ENCODE peak calls at places on chromosomes 12 and 14, in nine cellular contexts. One of them, this sample, is unnamed.

GRCh38 chr14:76904740-76905569 is 78.7 kb downstream of the LRRC74A start:
- DNase-seq in C1 segment of cervical spinal cord: peak
- DNase-seq in nucleus accumbens: no peak
- DNase-seq in GM03348: peak
- DNase-seq in stimulated activated CD4-positive, alpha-beta T cell treated with anti-CD3 and anti-CD28 coated beads, Interleukin-4, amount 100 ng/mL, for 4 hours: peak
- DNase-seq in T-helper 1 cell: peak
- DNase-seq in neural progenitor cell: no peak
- DNase-seq in Daoy: peak
- DNase-seq in posterior cingulate gyrus: no peak
- DNase-seq in this sample: peak

GRCh38 chr14:23095196-23096108 is at the start of gene C14orf119:
- DNase-seq in C1 segment of cervical spinal cord: no peak
- DNase-seq in nucleus accumbens: no peak
- DNase-seq in GM03348: peak
- DNase-seq in stimulated activated CD4-positive, alpha-beta T cell treated with anti-CD3 and anti-CD28 coated beads, Interleukin-4, amount 100 ng/mL, for 4 hours: peak
- DNase-seq in T-helper 1 cell: peak
- DNase-seq in neural progenitor cell: peak
- DNase-seq in Daoy: peak
- DNase-seq in posterior cingulate gyrus: peak
- DNase-seq in this sample: peak

GRCh38 chr14:70648374-70648773 is 6.7 kb downstream of the TTC9 start:
- DNase-seq in C1 segment of cervical spinal cord: no peak
- DNase-seq in nucleus accumbens: no peak
- DNase-seq in GM03348: no peak
- DNase-seq in stimulated activated CD4-positive, alpha-beta T cell treated with anti-CD3 and anti-CD28 coated beads, Interleukin-4, amount 100 ng/mL, for 4 hours: no peak
- DNase-seq in T-helper 1 cell: no peak
- DNase-seq in neural progenitor cell: no peak
- DNase-seq in Daoy: no peak
- DNase-seq in posterior cingulate gyrus: no peak
- DNase-seq in this sample: no peak

GRCh38 chr12:7501031-7501585 is 2.5 kb downstream of the CD163 start:
- DNase-seq in C1 segment of cervical spinal cord: no peak
- DNase-seq in nucleus accumbens: no peak
- DNase-seq in GM03348: no peak
- DNase-seq in stimulated activated CD4-positive, alpha-beta T cell treated with anti-CD3 and anti-CD28 coated beads, Interleukin-4, amount 100 ng/mL, for 4 hours: no peak
- DNase-seq in T-helper 1 cell: no peak
- DNase-seq in neural progenitor cell: no peak
- DNase-seq in Daoy: peak
- DNase-seq in posterior cingulate gyrus: no peak
- DNase-seq in this sample: no peak

GRCh38 chr14:23129759-23130316 is 10.8 kb upstream of the CEBPE start:
- DNase-seq in C1 segment of cervical spinal cord: no peak
- DNase-seq in nucleus accumbens: no peak
- DNase-seq in GM03348: no peak
- DNase-seq in stimulated activated CD4-positive, alpha-beta T cell treated with anti-CD3 and anti-CD28 coated beads, Interleukin-4, amount 100 ng/mL, for 4 hours: no peak
- DNase-seq in T-helper 1 cell: no peak
- DNase-seq in neural progenitor cell: no peak
- DNase-seq in Daoy: no peak
- DNase-seq in posterior cingulate gyrus: no peak
- DNase-seq in this sample: peak

GRCh38 chr14:91867316-91867988 is at the start of gene TC2N:
- DNase-seq in C1 segment of cervical spinal cord: no peak
- DNase-seq in nucleus accumbens: no peak
- DNase-seq in GM03348: no peak
- DNase-seq in stimulated activated CD4-positive, alpha-beta T cell treated with anti-CD3 and anti-CD28 coated beads, Interleukin-4, amount 100 ng/mL, for 4 hours: peak
- DNase-seq in T-helper 1 cell: peak
- DNase-seq in neural progenitor cell: no peak
- DNase-seq in Daoy: no peak
- DNase-seq in posterior cingulate gyrus: no peak
- DNase-seq in this sample: no peak

GRCh38 chr14:26531894-26532293 is 65.9 kb downstream of the NOVA1 start:
- DNase-seq in C1 segment of cervical spinal cord: no peak
- DNase-seq in nucleus accumbens: no peak
- DNase-seq in GM03348: no peak
- DNase-seq in stimulated activated CD4-positive, alpha-beta T cell treated with anti-CD3 and anti-CD28 coated beads, Interleukin-4, amount 100 ng/mL, for 4 hours: no peak
- DNase-seq in T-helper 1 cell: no peak
- DNase-seq in neural progenitor cell: no peak
- DNase-seq in Daoy: peak
- DNase-seq in posterior cingulate gyrus: no peak
- DNase-seq in this sample: peak

GRCh38 chr12:1122803-1123202 is 131.8 kb downstream of the ERC1 start:
- DNase-seq in C1 segment of cervical spinal cord: no peak
- DNase-seq in nucleus accumbens: no peak
- DNase-seq in GM03348: no peak
- DNase-seq in stimulated activated CD4-positive, alpha-beta T cell treated with anti-CD3 and anti-CD28 coated beads, Interleukin-4, amount 100 ng/mL, for 4 hours: peak
- DNase-seq in T-helper 1 cell: peak
- DNase-seq in neural progenitor cell: peak
- DNase-seq in Daoy: no peak
- DNase-seq in posterior cingulate gyrus: no peak
- DNase-seq in this sample: no peak

GRCh38 chr12:46480282-46480681 is 107.7 kb upstream of the SLC38A2 start:
- DNase-seq in C1 segment of cervical spinal cord: no peak
- DNase-seq in nucleus accumbens: no peak
- DNase-seq in GM03348: no peak
- DNase-seq in stimulated activated CD4-positive, alpha-beta T cell treated with anti-CD3 and anti-CD28 coated beads, Interleukin-4, amount 100 ng/mL, for 4 hours: no peak
- DNase-seq in T-helper 1 cell: no peak
- DNase-seq in neural progenitor cell: no peak
- DNase-seq in Daoy: no peak
- DNase-seq in posterior cingulate gyrus: no peak
- DNase-seq in this sample: no peak

GRCh38 chr14:64736271-64737131 is 32.3 kb downstream of the PLEKHG3 start:
- DNase-seq in C1 segment of cervical spinal cord: no peak
- DNase-seq in nucleus accumbens: no peak
- DNase-seq in GM03348: no peak
- DNase-seq in stimulated activated CD4-positive, alpha-beta T cell treated with anti-CD3 and anti-CD28 coated beads, Interleukin-4, amount 100 ng/mL, for 4 hours: no peak
- DNase-seq in T-helper 1 cell: no peak
- DNase-seq in neural progenitor cell: no peak
- DNase-seq in Daoy: no peak
- DNase-seq in posterior cingulate gyrus: peak
- DNase-seq in this sample: no peak

GRCh38 chr14:74290415-74290814 is 12.3 kb downstream of the ABCD4 start:
- DNase-seq in C1 segment of cervical spinal cord: no peak
- DNase-seq in nucleus accumbens: no peak
- DNase-seq in GM03348: peak
- DNase-seq in stimulated activated CD4-positive, alpha-beta T cell treated with anti-CD3 and anti-CD28 coated beads, Interleukin-4, amount 100 ng/mL, for 4 hours: no peak
- DNase-seq in T-helper 1 cell: no peak
- DNase-seq in neural progenitor cell: peak
- DNase-seq in Daoy: peak
- DNase-seq in posterior cingulate gyrus: no peak
- DNase-seq in this sample: peak

GRCh38 chr12:52539821-52540173 is 13.1 kb downstream of the KRT71 start:
- DNase-seq in C1 segment of cervical spinal cord: no peak
- DNase-seq in nucleus accumbens: no peak
- DNase-seq in GM03348: no peak
- DNase-seq in stimulated activated CD4-positive, alpha-beta T cell treated with anti-CD3 and anti-CD28 coated beads, Interleukin-4, amount 100 ng/mL, for 4 hours: no peak
- DNase-seq in T-helper 1 cell: no peak
- DNase-seq in neural progenitor cell: no peak
- DNase-seq in Daoy: no peak
- DNase-seq in posterior cingulate gyrus: no peak
- DNase-seq in this sample: no peak

GRCh38 chr12:2113501-2113912 is 60.7 kb downstream of the CACNA1C start:
- DNase-seq in C1 segment of cervical spinal cord: no peak
- DNase-seq in nucleus accumbens: no peak
- DNase-seq in GM03348: no peak
- DNase-seq in stimulated activated CD4-positive, alpha-beta T cell treated with anti-CD3 and anti-CD28 coated beads, Interleukin-4, amount 100 ng/mL, for 4 hours: no peak
- DNase-seq in T-helper 1 cell: no peak
- DNase-seq in neural progenitor cell: no peak
- DNase-seq in Daoy: no peak
- DNase-seq in posterior cingulate gyrus: no peak
- DNase-seq in this sample: no peak

GRCh38 chr14:32473476-32473875 is 144.4 kb downstream of the AKAP6 start:
- DNase-seq in C1 segment of cervical spinal cord: no peak
- DNase-seq in nucleus accumbens: no peak
- DNase-seq in GM03348: peak
- DNase-seq in stimulated activated CD4-positive, alpha-beta T cell treated with anti-CD3 and anti-CD28 coated beads, Interleukin-4, amount 100 ng/mL, for 4 hours: no peak
- DNase-seq in T-helper 1 cell: no peak
- DNase-seq in neural progenitor cell: no peak
- DNase-seq in Daoy: peak
- DNase-seq in posterior cingulate gyrus: no peak
- DNase-seq in this sample: peak

GRCh38 chr14:59482471-59483331 is 1.5 kb downstream of the L3HYPDH start:
- DNase-seq in C1 segment of cervical spinal cord: no peak
- DNase-seq in nucleus accumbens: no peak
- DNase-seq in GM03348: peak
- DNase-seq in stimulated activated CD4-positive, alpha-beta T cell treated with anti-CD3 and anti-CD28 coated beads, Interleukin-4, amount 100 ng/mL, for 4 hours: no peak
- DNase-seq in T-helper 1 cell: no peak
- DNase-seq in neural progenitor cell: no peak
- DNase-seq in Daoy: peak
- DNase-seq in posterior cingulate gyrus: no peak
- DNase-seq in this sample: peak

GRCh38 chr14:75221797-75222196 is 45.4 kb upstream of the TMED10 start:
- DNase-seq in C1 segment of cervical spinal cord: no peak
- DNase-seq in nucleus accumbens: no peak
- DNase-seq in GM03348: no peak
- DNase-seq in stimulated activated CD4-positive, alpha-beta T cell treated with anti-CD3 and anti-CD28 coated beads, Interleukin-4, amount 100 ng/mL, for 4 hours: no peak
- DNase-seq in T-helper 1 cell: no peak
- DNase-seq in neural progenitor cell: no peak
- DNase-seq in Daoy: no peak
- DNase-seq in posterior cingulate gyrus: no peak
- DNase-seq in this sample: no peak

GRCh38 chr14:59140441-59140840 is 48.0 kb upstream of the DAAM1 start:
- DNase-seq in C1 segment of cervical spinal cord: no peak
- DNase-seq in nucleus accumbens: no peak
- DNase-seq in GM03348: no peak
- DNase-seq in stimulated activated CD4-positive, alpha-beta T cell treated with anti-CD3 and anti-CD28 coated beads, Interleukin-4, amount 100 ng/mL, for 4 hours: no peak
- DNase-seq in T-helper 1 cell: no peak
- DNase-seq in neural progenitor cell: no peak
- DNase-seq in Daoy: no peak
- DNase-seq in posterior cingulate gyrus: no peak
- DNase-seq in this sample: no peak

GRCh38 chr12:69534389-69534822 is 50.9 kb upstream of the CCT2 start:
- DNase-seq in C1 segment of cervical spinal cord: peak
- DNase-seq in nucleus accumbens: no peak
- DNase-seq in GM03348: peak
- DNase-seq in stimulated activated CD4-positive, alpha-beta T cell treated with anti-CD3 and anti-CD28 coated beads, Interleukin-4, amount 100 ng/mL, for 4 hours: peak
- DNase-seq in T-helper 1 cell: no peak
- DNase-seq in neural progenitor cell: peak
- DNase-seq in Daoy: peak
- DNase-seq in posterior cingulate gyrus: no peak
- DNase-seq in this sample: peak

GRCh38 chr14:67557118-67557517 is 24.0 kb downstream of the PLEKHH1 start:
- DNase-seq in C1 segment of cervical spinal cord: no peak
- DNase-seq in nucleus accumbens: no peak
- DNase-seq in GM03348: no peak
- DNase-seq in stimulated activated CD4-positive, alpha-beta T cell treated with anti-CD3 and anti-CD28 coated beads, Interleukin-4, amount 100 ng/mL, for 4 hours: no peak
- DNase-seq in T-helper 1 cell: no peak
- DNase-seq in neural progenitor cell: no peak
- DNase-seq in Daoy: peak
- DNase-seq in posterior cingulate gyrus: no peak
- DNase-seq in this sample: no peak

GRCh38 chr12:92971869-92972524 is 42.9 kb upstream of the EEA1 start:
- DNase-seq in C1 segment of cervical spinal cord: no peak
- DNase-seq in nucleus accumbens: no peak
- DNase-seq in GM03348: peak
- DNase-seq in stimulated activated CD4-positive, alpha-beta T cell treated with anti-CD3 and anti-CD28 coated beads, Interleukin-4, amount 100 ng/mL, for 4 hours: no peak
- DNase-seq in T-helper 1 cell: no peak
- DNase-seq in neural progenitor cell: no peak
- DNase-seq in Daoy: peak
- DNase-seq in posterior cingulate gyrus: no peak
- DNase-seq in this sample: peak

GRCh38 chr12:27015730-27016076 is 1.5 kb upstream of the TM7SF3 start:
- DNase-seq in C1 segment of cervical spinal cord: no peak
- DNase-seq in nucleus accumbens: no peak
- DNase-seq in GM03348: peak
- DNase-seq in stimulated activated CD4-positive, alpha-beta T cell treated with anti-CD3 and anti-CD28 coated beads, Interleukin-4, amount 100 ng/mL, for 4 hours: no peak
- DNase-seq in T-helper 1 cell: no peak
- DNase-seq in neural progenitor cell: no peak
- DNase-seq in Daoy: no peak
- DNase-seq in posterior cingulate gyrus: no peak
- DNase-seq in this sample: peak

GRCh38 chr12:105382771-105383632 is 52.5 kb downstream of the C12orf75 start:
- DNase-seq in C1 segment of cervical spinal cord: no peak
- DNase-seq in nucleus accumbens: no peak
- DNase-seq in GM03348: peak
- DNase-seq in stimulated activated CD4-positive, alpha-beta T cell treated with anti-CD3 and anti-CD28 coated beads, Interleukin-4, amount 100 ng/mL, for 4 hours: no peak
- DNase-seq in T-helper 1 cell: no peak
- DNase-seq in neural progenitor cell: peak
- DNase-seq in Daoy: peak
- DNase-seq in posterior cingulate gyrus: no peak
- DNase-seq in this sample: peak

GRCh38 chr12:102675672-102676071 is 195.3 kb upstream of the IGF1 start:
- DNase-seq in C1 segment of cervical spinal cord: no peak
- DNase-seq in nucleus accumbens: no peak
- DNase-seq in GM03348: no peak
- DNase-seq in stimulated activated CD4-positive, alpha-beta T cell treated with anti-CD3 and anti-CD28 coated beads, Interleukin-4, amount 100 ng/mL, for 4 hours: no peak
- DNase-seq in T-helper 1 cell: no peak
- DNase-seq in neural progenitor cell: no peak
- DNase-seq in Daoy: peak
- DNase-seq in posterior cingulate gyrus: no peak
- DNase-seq in this sample: no peak

GRCh38 chr12:127650626-127651025 is 616.3 kb upstream of the TMEM132C start:
- DNase-seq in C1 segment of cervical spinal cord: no peak
- DNase-seq in nucleus accumbens: no peak
- DNase-seq in GM03348: peak
- DNase-seq in stimulated activated CD4-positive, alpha-beta T cell treated with anti-CD3 and anti-CD28 coated beads, Interleukin-4, amount 100 ng/mL, for 4 hours: no peak
- DNase-seq in T-helper 1 cell: no peak
- DNase-seq in neural progenitor cell: no peak
- DNase-seq in Daoy: peak
- DNase-seq in posterior cingulate gyrus: no peak
- DNase-seq in this sample: no peak

GRCh38 chr12:122062832-122063690 is 15.5 kb upstream of the MLXIP start:
- DNase-seq in C1 segment of cervical spinal cord: peak
- DNase-seq in nucleus accumbens: no peak
- DNase-seq in GM03348: peak
- DNase-seq in stimulated activated CD4-positive, alpha-beta T cell treated with anti-CD3 and anti-CD28 coated beads, Interleukin-4, amount 100 ng/mL, for 4 hours: no peak
- DNase-seq in T-helper 1 cell: no peak
- DNase-seq in neural progenitor cell: no peak
- DNase-seq in Daoy: peak
- DNase-seq in posterior cingulate gyrus: no peak
- DNase-seq in this sample: peak

GRCh38 chr12:117140397-117141096 is 41.3 kb upstream of the TESC start:
- DNase-seq in C1 segment of cervical spinal cord: no peak
- DNase-seq in nucleus accumbens: no peak
- DNase-seq in GM03348: peak
- DNase-seq in stimulated activated CD4-positive, alpha-beta T cell treated with anti-CD3 and anti-CD28 coated beads, Interleukin-4, amount 100 ng/mL, for 4 hours: no peak
- DNase-seq in T-helper 1 cell: no peak
- DNase-seq in neural progenitor cell: no peak
- DNase-seq in Daoy: no peak
- DNase-seq in posterior cingulate gyrus: no peak
- DNase-seq in this sample: peak

GRCh38 chr14:54344445-54344844 is 52.4 kb upstream of the CDKN3 start:
- DNase-seq in C1 segment of cervical spinal cord: no peak
- DNase-seq in nucleus accumbens: no peak
- DNase-seq in GM03348: no peak
- DNase-seq in stimulated activated CD4-positive, alpha-beta T cell treated with anti-CD3 and anti-CD28 coated beads, Interleukin-4, amount 100 ng/mL, for 4 hours: no peak
- DNase-seq in T-helper 1 cell: no peak
- DNase-seq in neural progenitor cell: no peak
- DNase-seq in Daoy: peak
- DNase-seq in posterior cingulate gyrus: no peak
- DNase-seq in this sample: no peak

GRCh38 chr14:84520711-84521338 is 1009.1 kb upstream of the FLRT2 start:
- DNase-seq in C1 segment of cervical spinal cord: no peak
- DNase-seq in nucleus accumbens: no peak
- DNase-seq in GM03348: no peak
- DNase-seq in stimulated activated CD4-positive, alpha-beta T cell treated with anti-CD3 and anti-CD28 coated beads, Interleukin-4, amount 100 ng/mL, for 4 hours: no peak
- DNase-seq in T-helper 1 cell: no peak
- DNase-seq in neural progenitor cell: no peak
- DNase-seq in Daoy: no peak
- DNase-seq in posterior cingulate gyrus: no peak
- DNase-seq in this sample: no peak

GRCh38 chr12:53505086-53505485 is 2.2 kb downstream of the NPFF start:
- DNase-seq in C1 segment of cervical spinal cord: peak
- DNase-seq in nucleus accumbens: no peak
- DNase-seq in GM03348: peak
- DNase-seq in stimulated activated CD4-positive, alpha-beta T cell treated with anti-CD3 and anti-CD28 coated beads, Interleukin-4, amount 100 ng/mL, for 4 hours: no peak
- DNase-seq in T-helper 1 cell: no peak
- DNase-seq in neural progenitor cell: no peak
- DNase-seq in Daoy: peak
- DNase-seq in posterior cingulate gyrus: no peak
- DNase-seq in this sample: peak

GRCh38 chr12:29024117-29024516 is 125.0 kb upstream of the FAR2 start:
- DNase-seq in C1 segment of cervical spinal cord: no peak
- DNase-seq in nucleus accumbens: no peak
- DNase-seq in GM03348: no peak
- DNase-seq in stimulated activated CD4-positive, alpha-beta T cell treated with anti-CD3 and anti-CD28 coated beads, Interleukin-4, amount 100 ng/mL, for 4 hours: no peak
- DNase-seq in T-helper 1 cell: no peak
- DNase-seq in neural progenitor cell: no peak
- DNase-seq in Daoy: no peak
- DNase-seq in posterior cingulate gyrus: no peak
- DNase-seq in this sample: peak

GRCh38 chr12:108856428-108857157 is 790 bp downstream of the SSH1 start:
- DNase-seq in C1 segment of cervical spinal cord: peak
- DNase-seq in nucleus accumbens: peak
- DNase-seq in GM03348: peak
- DNase-seq in stimulated activated CD4-positive, alpha-beta T cell treated with anti-CD3 and anti-CD28 coated beads, Interleukin-4, amount 100 ng/mL, for 4 hours: peak
- DNase-seq in T-helper 1 cell: peak
- DNase-seq in neural progenitor cell: peak
- DNase-seq in Daoy: peak
- DNase-seq in posterior cingulate gyrus: peak
- DNase-seq in this sample: peak

This sample was measured in PC-3.